ENCODE peak calls at places on chromosomes 12 and 14, in five cellular contexts. Q is HFF-Myc, R is IMR-90, X is epithelial cell of esophagus, K is endothelial cell. O is an unnamed sample.

GRCh38 chr12:28998662-28999120 is 150.4 kb upstream of the FAR2 start:
- DNase-seq in R (peak), X (peak), Q (peak), K (peak), O (no peak)

GRCh38 chr14:64229489-64229888 is 64.7 kb downstream of the ESR2 start:
- DNase-seq in Q (no peak), K (no peak), R (no peak), X (no peak), O (no peak)

GRCh38 chr14:20489093-20489994 is 16.0 kb upstream of the RNASE10 start:
- DNase-seq in K (no peak), R (peak), X (peak), Q (no peak), O (no peak)

GRCh38 chr12:111321317-111321716 is 47.6 kb downstream of the PHETA1 start:
- DNase-seq in R (no peak), K (no peak), X (no peak), Q (no peak), O (no peak)

GRCh38 chr14:67056684-67057083 is 132.6 kb upstream of the GARIN2 start:
- DNase-seq in X (no peak), R (no peak), K (no peak), Q (no peak), O (peak)

GRCh38 chr12:130335517-130336392 is 1.9 kb upstream of the PIWIL1 start:
- DNase-seq in Q (peak), R (peak), K (peak), X (peak), O (no peak)

GRCh38 chr12:104410326-104410725 is 46.4 kb upstream of the CHST11 start:
- DNase-seq in R (no peak), X (no peak), Q (no peak), K (no peak), O (no peak)

GRCh38 chr12:56160160-56160763 is 2.1 kb downstream of the MYL6 start:
- DNase-seq in X (peak), K (peak), Q (no peak), R (peak), O (peak)

GRCh38 chr12:4450551-4451112 is 5.0 kb upstream of the FGF6 start:
- DNase-seq in X (no peak), R (no peak), Q (no peak), K (no peak), O (no peak)

GRCh38 chr12:132597333-132598283 is 12.8 kb downstream of the LRCOL1 start:
- DNase-seq in X (peak), K (no peak), R (peak), Q (no peak), O (no peak)

GRCh38 chr12:2615665-2616387 is 178.9 kb upstream of the FKBP4 start:
- DNase-seq in R (peak), K (no peak), Q (no peak), X (no peak), O (no peak)

GRCh38 chr12:129169928-129170327 is 316.6 kb downstream of the GLT1D1 start:
- DNase-seq in X (no peak), K (no peak), R (no peak), Q (no peak), O (no peak)

GRCh38 chr14:66206554-66206953 is 279.6 kb upstream of the CCDC196 start:
- DNase-seq in R (no peak), Q (no peak), K (peak), X (no peak), O (no peak)

GRCh38 chr12:121513464-121514183 is 67.2 kb downstream of the KDM2B start:
- DNase-seq in X (peak), Q (no peak), K (no peak), R (no peak), O (no peak)

GRCh38 chr12:34392741-34393085 is 370.4 kb downstream of the ALG10 start:
- DNase-seq in K (no peak), Q (no peak), R (no peak), X (no peak), O (peak)

GRCh38 chr12:108491256-108491655 is 23.8 kb upstream of the FICD start:
- DNase-seq in K (no peak), Q (no peak), R (no peak), X (no peak), O (no peak)

GRCh38 chr12:107442593-107442992 is 243.0 kb upstream of the PWP1 start:
- DNase-seq in Q (no peak), R (peak), K (no peak), X (no peak), O (no peak)

GRCh38 chr14:36281309-36281708 is 39.1 kb downstream of the MBIP start:
- DNase-seq in X (no peak), K (no peak), R (no peak), Q (no peak), O (no peak)

GRCh38 chr12:126727656-126728055 is 1539.3 kb upstream of the TMEM132C start:
- DNase-seq in K (no peak), R (no peak), Q (no peak), X (no peak), O (no peak)

GRCh38 chr12:9064201-9064814 is 51.4 kb downstream of the A2M start:
- DNase-seq in R (peak), K (peak), Q (no peak), X (peak), O (no peak)
- TF ChIP-seq CTCF in R (peak), K (no peak), Q (peak), X (peak), O (peak)

DNA sequence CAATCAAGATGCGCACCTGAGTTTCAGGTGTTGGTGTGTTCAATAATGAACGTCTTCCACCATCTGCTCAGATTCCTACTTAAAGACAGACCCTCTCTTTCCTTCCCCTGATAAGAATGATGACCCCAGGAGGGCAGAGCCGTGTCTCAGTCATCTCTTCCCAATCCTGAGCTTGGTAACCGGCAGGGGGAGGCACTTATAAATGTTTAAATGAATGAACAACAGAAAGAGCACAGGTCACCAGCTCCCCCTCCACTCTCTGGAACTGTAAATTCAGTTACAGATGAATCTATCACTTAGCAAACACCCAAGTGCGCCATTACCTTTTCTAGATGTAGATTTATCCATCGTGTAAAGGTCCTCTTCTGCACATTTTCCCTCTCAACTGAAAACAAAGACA is 72.4 kb upstream of the DICER1 start:
- DNase-seq in K (no peak), Q (no peak), R (no peak), X (no peak), O (no peak)
- TF ChIP-seq CTCF in K (no peak), Q (no peak), R (no peak), X (no peak), O (no peak)

DNA sequence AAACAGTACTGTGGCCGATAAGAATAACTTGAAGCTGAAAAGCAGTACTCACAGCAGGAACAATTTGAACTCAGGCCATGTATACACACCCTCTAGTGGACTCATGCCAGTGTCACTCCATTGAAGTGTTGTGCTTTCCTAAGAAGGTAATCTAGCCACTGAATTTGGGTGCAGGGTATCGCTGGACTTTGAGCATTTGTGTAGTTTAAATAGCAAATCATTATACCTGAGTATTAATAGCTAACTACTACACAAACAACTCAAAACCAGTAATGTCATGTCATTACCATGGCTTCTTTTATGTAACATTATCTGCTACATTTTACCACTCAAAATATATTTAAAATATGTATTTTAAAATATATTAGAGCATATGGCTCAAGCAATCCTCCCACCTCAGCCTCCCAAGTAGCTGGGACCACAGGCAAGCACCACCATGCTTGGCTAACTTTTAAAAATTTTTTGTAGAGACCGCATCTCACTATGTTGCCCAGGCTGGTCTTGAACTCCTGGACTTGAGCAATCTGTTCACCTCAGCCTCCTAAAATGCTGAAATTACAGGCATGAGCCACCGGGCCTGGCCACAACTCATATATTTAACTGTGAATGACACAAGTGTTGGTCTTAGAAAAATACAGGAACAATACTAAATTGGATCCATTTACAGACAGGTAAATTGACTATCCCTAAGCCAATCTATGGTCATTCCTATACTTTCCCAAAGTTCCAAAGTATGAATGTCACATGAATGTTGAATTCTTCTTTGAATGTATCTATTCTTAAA is 25.6 kb upstream of the ARID4A start:
- DNase-seq in K (no peak), X (peak), Q (peak), R (peak), O (no peak)
- TF ChIP-seq CTCF in K (no peak), X (peak), Q (peak), R (peak), O (peak)

GRCh38 chr14:61696753-61697318 is 1.5 kb downstream of the HIF1A start:
- DNase-seq in X (no peak), K (no peak), R (no peak), Q (no peak), O (no peak)

GRCh38 chr14:61695695-61696527 is 598 bp downstream of the HIF1A start:
- DNase-seq in Q (peak), X (peak), R (peak), K (peak), O (peak)

GRCh38 chr14:61694039-61694438 is 1.3 kb upstream of the HIF1A start:
- DNase-seq in K (no peak), Q (no peak), R (no peak), X (no peak), O (no peak)

GRCh38 chr14:61698216-61698980 is 3.1 kb downstream of the HIF1A start:
- DNase-seq in Q (no peak), X (no peak), R (no peak), K (no peak), O (no peak)

DNA sequence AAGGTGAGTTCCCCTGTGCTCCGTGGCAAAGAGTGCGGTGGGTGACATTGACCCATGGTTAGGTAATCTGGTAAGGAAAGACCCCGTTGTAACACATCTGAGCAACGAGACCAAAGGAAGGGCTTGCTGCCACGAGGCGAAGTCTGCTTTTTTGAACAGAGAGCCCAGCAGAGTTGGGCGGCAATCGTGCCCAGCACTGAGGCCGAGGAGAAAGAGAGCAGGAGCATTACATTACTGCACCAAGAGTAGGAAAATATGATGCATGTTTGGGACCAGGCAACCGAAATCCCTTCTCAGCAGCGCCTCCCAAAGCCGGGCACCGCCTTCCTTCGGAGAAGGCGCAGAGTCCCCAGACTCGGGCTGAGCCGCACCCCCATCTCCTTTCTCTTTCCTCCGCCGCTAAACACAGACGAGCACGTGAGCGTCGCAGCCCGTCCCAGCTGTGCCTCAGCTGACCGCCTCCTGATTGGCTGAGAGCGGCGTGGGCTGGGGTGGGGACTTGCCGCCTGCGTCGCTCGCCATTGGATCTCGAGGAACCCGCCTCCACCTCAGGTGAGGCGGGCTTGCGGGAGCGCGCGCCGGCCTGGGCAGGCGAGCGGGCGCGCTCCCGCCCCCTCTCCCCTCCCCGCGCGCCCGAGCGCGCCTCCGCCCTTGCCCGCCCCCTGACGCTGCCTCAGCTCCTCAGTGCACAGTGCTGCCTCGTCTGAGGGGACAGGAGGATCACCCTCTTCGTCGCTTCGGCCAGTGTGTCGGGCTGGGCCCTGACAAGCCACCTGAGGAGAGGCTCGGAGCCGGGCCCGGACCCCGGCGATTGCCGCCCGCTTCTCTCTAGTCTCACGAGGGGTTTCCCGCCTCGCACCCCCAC is at the start of gene HIF1A:
- DNase-seq in K (peak), X (peak), R (peak), Q (peak), O (peak)
- TF ChIP-seq CTCF in K (no peak), X (peak), R (peak), Q (no peak), O (peak)

DNA sequence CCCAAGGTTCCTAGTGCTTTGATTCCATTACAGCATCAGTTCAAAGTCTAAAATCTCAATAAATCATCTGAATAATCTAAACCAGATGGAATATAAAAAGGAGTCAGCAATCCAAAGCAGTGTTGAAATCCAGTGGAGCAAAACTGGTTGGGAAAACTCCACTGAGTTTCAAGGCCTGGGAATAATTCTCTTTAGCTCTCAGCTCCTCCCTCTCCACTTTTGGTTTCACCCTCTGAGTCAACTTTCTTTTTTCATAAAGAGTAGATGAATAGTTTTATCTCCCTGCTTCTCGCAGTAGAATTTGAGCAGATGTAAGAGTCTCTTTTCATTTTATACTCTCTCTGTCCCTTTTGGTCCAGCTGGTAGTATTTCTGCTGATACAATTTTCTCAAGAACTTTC is 338.6 kb downstream of the APAF1 start:
- DNase-seq in R (no peak), Q (no peak), X (no peak), K (no peak), O (no peak)
- TF ChIP-seq CTCF in R (no peak), Q (no peak), X (no peak), K (no peak), O (no peak)

GRCh38 chr14:23413681-23414080 is 5.6 kb upstream of the MYH6 start:
- DNase-seq in R (no peak), Q (no peak), K (no peak), X (no peak), O (no peak)
- TF ChIP-seq CTCF in R (no peak), Q (no peak), K (no peak), X (no peak), O (no peak)

O was measured in chondrocyte.